ENCODE peak calls at places on chromosome 2, in nine cellular contexts. X, S, F, J, E, K, P, R and O are unnamed samples.

GRCh38 chr2:188787661-188788044 is 186.5 kb upstream of the COL3A1 start:
- DNase-seq in X (no peak), S (no peak), F (no peak), J (no peak), E (no peak), K (no peak), P (no peak), R (peak), O (no peak)

GRCh38 chr2:186771395-186771794 is 77.5 kb downstream of the FAM171B start:
- DNase-seq in X (no peak), S (no peak), F (no peak), J (peak), E (no peak), K (no peak), P (no peak), R (no peak), O (no peak)

GRCh38 chr2:164779383-164780057 is 62.1 kb downstream of the COBLL1 start:
- DNase-seq in X (no peak), S (no peak), F (no peak), J (no peak), E (no peak), K (no peak), P (no peak), R (no peak), O (no peak)

GRCh38 chr2:133346654-133347053 is 221.6 kb downstream of the NCKAP5 start:
- DNase-seq in X (no peak), S (no peak), F (no peak), J (peak), E (no peak), K (no peak), P (no peak), R (peak), O (no peak)

GRCh38 chr2:8119782-8120551 is 561.9 kb upstream of the ID2 start:
- DNase-seq in X (no peak), S (no peak), F (no peak), J (peak), E (no peak), K (no peak), P (no peak), R (peak), O (no peak)

GRCh38 chr2:12948963-12949353 is 232.2 kb downstream of the TRIB2 start:
- DNase-seq in X (no peak), S (no peak), F (no peak), J (no peak), E (no peak), K (no peak), P (no peak), R (no peak), O (no peak)

GRCh38 chr2:12277305-12278034 is 439.3 kb upstream of the TRIB2 start:
- DNase-seq in X (no peak), S (no peak), F (no peak), J (no peak), E (no peak), K (no peak), P (no peak), R (no peak), O (no peak)

GRCh38 chr2:88177556-88177955 is 7.4 kb downstream of the THNSL2 start:
- DNase-seq in X (no peak), S (no peak), F (no peak), J (no peak), E (no peak), K (no peak), P (no peak), R (no peak), O (no peak)

GRCh38 chr2:60152226-60152833 is 401.1 kb downstream of the BCL11A start:
- DNase-seq in X (peak), S (no peak), F (no peak), J (peak), E (no peak), K (no peak), P (peak), R (peak), O (no peak)

GRCh38 chr2:129255610-129256313 is 723.7 kb upstream of the RAB6C start:
- DNase-seq in X (no peak), S (no peak), F (no peak), J (no peak), E (no peak), K (no peak), P (no peak), R (no peak), O (no peak)

GRCh38 chr2:202377308-202377736 is 1.2 kb downstream of the BMPR2 start:
- DNase-seq in X (peak), S (no peak), F (peak), J (peak), E (no peak), K (no peak), P (no peak), R (peak), O (peak)

GRCh38 chr2:168663993-168664392 is 138.4 kb upstream of the NOSTRIN start:
- DNase-seq in X (no peak), S (no peak), F (no peak), J (peak), E (no peak), K (no peak), P (no peak), R (peak), O (no peak)

GRCh38 chr2:175012516-175012915 is 7.3 kb upstream of the CHN1 start:
- DNase-seq in X (no peak), S (no peak), F (no peak), J (no peak), E (no peak), K (no peak), P (no peak), R (no peak), O (no peak)

GRCh38 chr2:227406177-227407031 is 18.7 kb upstream of the SCYGR1 start:
- DNase-seq in X (peak), S (no peak), F (peak), J (peak), E (no peak), K (peak), P (peak), R (peak), O (peak)

GRCh38 chr2:96864343-96865091 is 5.4 kb downstream of the SEMA4C start:
- DNase-seq in X (no peak), S (no peak), F (no peak), J (no peak), E (no peak), K (no peak), P (no peak), R (no peak), O (no peak)

GRCh38 chr2:239303711-239304532 is 96.9 kb downstream of the HDAC4 start:
- DNase-seq in X (no peak), S (no peak), F (no peak), J (no peak), E (no peak), K (no peak), P (no peak), R (no peak), O (peak)

GRCh38 chr2:227340106-227340505 is 15.1 kb downstream of the MFF start:
- DNase-seq in X (no peak), S (no peak), F (no peak), J (no peak), E (no peak), K (no peak), P (no peak), R (no peak), O (no peak)

GRCh38 chr2:196144513-196145126 is 26.8 kb downstream of the STK17B start:
- DNase-seq in X (no peak), S (no peak), F (no peak), J (no peak), E (no peak), K (no peak), P (no peak), R (no peak), O (no peak)

GRCh38 chr2:144414324-144414845 is 105.5 kb downstream of the ZEB2 start:
- DNase-seq in X (no peak), S (no peak), F (no peak), J (peak), E (no peak), K (peak), P (no peak), R (peak), O (no peak)

GRCh38 chr2:156436477-156437085 is 402 bp downstream of the GPD2 start:
- DNase-seq in X (peak), S (no peak), F (peak), J (peak), E (peak), K (no peak), P (no peak), R (peak), O (no peak)

GRCh38 chr2:137837830-137838229 is 126.4 kb upstream of the HNMT start:
- DNase-seq in X (no peak), S (no peak), F (no peak), J (no peak), E (no peak), K (no peak), P (no peak), R (no peak), O (no peak)

GRCh38 chr2:215505044-215505786 is 69.3 kb upstream of the FN1 start:
- DNase-seq in X (no peak), S (no peak), F (no peak), J (peak), E (no peak), K (no peak), P (no peak), R (peak), O (no peak)

GRCh38 chr2:156999657-157000056 is 257.8 kb upstream of the GALNT5 start:
- DNase-seq in X (no peak), S (no peak), F (no peak), J (no peak), E (no peak), K (no peak), P (no peak), R (no peak), O (no peak)

GRCh38 chr2:232563580-232563979 is 13.1 kb downstream of the EIF4E2 start:
- DNase-seq in X (no peak), S (no peak), F (no peak), J (peak), E (no peak), K (peak), P (no peak), R (peak), O (no peak)

GRCh38 chr2:152759290-152760072 is 41.1 kb downstream of the ARL6IP6 start:
- DNase-seq in X (no peak), S (no peak), F (no peak), J (no peak), E (no peak), K (no peak), P (no peak), R (no peak), O (no peak)

GRCh38 chr2:152755029-152755428 is 36.6 kb downstream of the ARL6IP6 start:
- DNase-seq in X (no peak), S (no peak), F (peak), J (no peak), E (no peak), K (no peak), P (peak), R (peak), O (no peak)
- TF ChIP-seq CTCF in X (peak), S (no peak), F (peak), J (no peak), E (no peak), K (peak), P (peak), R (peak), O (peak)

GRCh38 chr2:10302479-10303173 is at the start of gene HPCAL1:
- DNase-seq in X (peak), S (peak), F (peak), J (peak), E (peak), K (no peak), P (no peak), R (peak), O (peak)
- TF ChIP-seq CTCF in X (peak), S (peak), F (peak), J (peak), E (peak), K (peak), P (peak), R (peak), O (peak)

DNA sequence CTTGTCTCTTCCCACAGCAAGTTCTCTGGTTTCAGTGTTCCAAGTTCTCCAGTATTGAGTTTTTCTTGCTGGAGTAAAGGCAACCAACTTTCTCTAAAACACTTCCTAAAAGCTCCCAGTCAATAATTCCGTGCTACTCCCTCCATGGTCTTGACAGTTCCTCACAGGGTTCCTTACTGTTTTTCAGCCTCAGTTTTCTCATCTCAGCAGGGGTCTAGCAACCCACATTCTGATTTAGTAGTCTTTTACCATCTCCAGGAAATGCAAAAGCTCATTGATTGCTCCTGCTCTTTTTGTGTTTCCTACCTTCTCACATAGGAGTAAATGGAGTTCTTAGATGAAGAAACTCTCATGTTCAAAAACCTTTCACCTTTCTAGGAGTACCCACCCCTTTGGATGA is 978.8 kb upstream of the POU3F3 start:
- DNase-seq in X (no peak), S (no peak), F (no peak), J (no peak), E (no peak), K (no peak), P (no peak), R (no peak), O (no peak)
- TF ChIP-seq CTCF in X (no peak), S (no peak), F (no peak), J (no peak), E (no peak), K (no peak), P (no peak), R (no peak), O (no peak)

GRCh38 chr2:46328316-46328715 is 31.1 kb downstream of the EPAS1 start:
- DNase-seq in X (no peak), S (no peak), F (no peak), J (no peak), E (no peak), K (no peak), P (no peak), R (no peak), O (no peak)

GRCh38 chr2:46329340-46329739 is 32.1 kb downstream of the EPAS1 start:
- DNase-seq in X (no peak), S (no peak), F (no peak), J (no peak), E (no peak), K (no peak), P (no peak), R (no peak), O (no peak)

GRCh38 chr2:46326231-46326980 is 29.2 kb downstream of the EPAS1 start:
- DNase-seq in X (no peak), S (no peak), F (no peak), J (no peak), E (no peak), K (no peak), P (no peak), R (peak), O (no peak)

GRCh38 chr2:46325178-46325928 is 28.1 kb downstream of the EPAS1 start:
- DNase-seq in X (no peak), S (no peak), F (no peak), J (peak), E (no peak), K (no peak), P (no peak), R (peak), O (no peak)

GRCh38 chr2:46327627-46328026 is 30.4 kb downstream of the EPAS1 start:
- DNase-seq in X (no peak), S (no peak), F (no peak), J (no peak), E (no peak), K (no peak), P (no peak), R (no peak), O (no peak)
- TF ChIP-seq CTCF in X (peak), S (no peak), F (no peak), J (peak), E (no peak), K (no peak), P (peak), R (peak), O (peak)